ENCODE peak calls at places on chromosomes 13 and 19, in four cellular contexts. I, Q, E and G are unnamed samples.
A peak's percentile ranks its signal among the peaks of the same experiment; 100 is the strongest.

GRCh38 chr19:36125557-36125956 is 10.3 kb downstream of the TBCB start:
- DNase-seq in Q (no peak), E (no peak), I (no peak), G (no peak)

GRCh38 chr19:4567584-4568071 is 8.1 kb upstream of the SEMA6B start:
- DNase-seq in E (peak; percentile 41), I (no peak), Q (peak; percentile 80), G (no peak)

GRCh38 chr13:101218484-101218883 is 197.8 kb downstream of the NALCN start:
- DNase-seq in I (no peak), Q (no peak), E (no peak), G (no peak)

GRCh38 chr13:111043575-111043982 is 71.5 kb upstream of the ARHGEF7 start:
- DNase-seq in Q (no peak), E (no peak), I (no peak), G (no peak)

GRCh38 chr19:1275260-1275975 is at the start of gene FAM174C:
- DNase-seq in Q (peak; percentile 96), E (peak; percentile 95), I (peak; percentile 94), G (peak; percentile 99)

GRCh38 chr13:46639033-46639981 is 86.3 kb downstream of the LRCH1 start:
- DNase-seq in E (no peak), I (no peak), Q (no peak), G (no peak)

GRCh38 chr13:42392706-42393572 is 121.0 kb downstream of the AKAP11 start:
- DNase-seq in E (no peak), Q (no peak), I (no peak), G (no peak)

GRCh38 chr13:59494560-59494970 is 669.2 kb downstream of the DIAPH3 start:
- DNase-seq in E (no peak), Q (no peak), I (no peak), G (no peak)

GRCh38 chr13:63501702-63502101 is 2086.1 kb upstream of the PCDH20 start:
- DNase-seq in I (no peak), Q (no peak), E (no peak), G (no peak)

GRCh38 chr13:52838433-52839107 is 9.9 kb downstream of the PCDH8 start:
- DNase-seq in E (no peak), Q (no peak), I (no peak), G (no peak)

GRCh38 chr13:97223711-97224461 is 1.8 kb downstream of the MBNL2 start:
- DNase-seq in I (peak; percentile 83), E (peak; percentile 81), Q (peak; percentile 79), G (no peak)

GRCh38 chr13:112616586-112617381 is 28.8 kb upstream of the TUBGCP3 start:
- DNase-seq in I (no peak), E (peak; percentile 39), Q (peak; percentile 60), G (peak; percentile 44)

GRCh38 chr19:48868196-48868886 is at the start of gene PLEKHA4:
- DNase-seq in I (peak; percentile 66), Q (no peak), E (no peak), G (no peak)
- TF ChIP-seq POLR2AphosphoS5 in I (peak; percentile 44), Q (no peak), E (no peak), G (no peak)

GRCh38 chr19:55644842-55645511 is 1.5 kb downstream of the ZNF581 start:
- DNase-seq in I (no peak), E (no peak), Q (no peak), G (no peak)

GRCh38 chr19:55643003-55643732 is at the start of gene ZNF581:
- DNase-seq in E (peak; percentile 73), I (no peak), Q (peak; percentile 80), G (peak; percentile 84)

GRCh38 chr19:55643733-55644116 is 276 bp downstream of the ZNF581 start:
- DNase-seq in I (no peak), Q (no peak), E (no peak), G (no peak)

GRCh38 chr19:55645512-55645881 is 2.0 kb downstream of the ZNF581 start:
- DNase-seq in I (no peak), E (no peak), Q (no peak), G (no peak)

GRCh38 chr19:55644191-55644833 is 863 bp downstream of the ZNF581 start:
- DNase-seq in I (no peak), Q (no peak), E (no peak), G (no peak)
- TF ChIP-seq POLR2AphosphoS5 in I (no peak), Q (no peak), E (no peak), G (no peak)

GRCh38 chr13:48542138-48542537 is 9.3 kb upstream of the RCBTB2 start:
- DNase-seq in Q (no peak), E (no peak), I (no peak), G (no peak)

GRCh38 chr13:48542581-48543341 is 9.9 kb upstream of the RCBTB2 start:
- DNase-seq in E (peak; percentile 63), Q (no peak), I (peak; percentile 24), G (no peak)

GRCh38 chr13:48547663-48548092 is 14.8 kb upstream of the RCBTB2 start:
- DNase-seq in Q (no peak), I (no peak), E (no peak), G (no peak)

GRCh38 chr13:48551329-48551728 is 18.4 kb upstream of the RCBTB2 start:
- DNase-seq in E (no peak), I (no peak), Q (no peak), G (no peak)

DNA sequence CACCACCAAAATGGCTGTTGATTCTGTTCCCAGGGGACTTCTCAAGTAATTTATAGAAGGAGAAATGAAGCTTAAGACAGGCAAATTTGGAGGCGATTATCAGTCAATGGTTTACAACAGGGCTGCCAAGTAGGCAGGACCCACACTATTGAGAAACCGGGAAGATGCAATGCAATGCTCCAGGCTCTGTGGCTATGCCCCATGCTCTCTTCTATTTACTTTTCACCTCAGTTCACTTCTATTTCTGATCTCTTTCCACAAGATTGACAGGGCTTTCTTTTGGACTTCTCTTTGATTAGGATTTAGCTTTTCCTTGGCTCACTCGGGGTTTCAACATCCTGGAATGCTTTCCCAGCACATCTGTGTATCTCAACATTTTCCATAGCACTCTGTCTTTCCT is 12.7 kb upstream of the RCBTB2 start:
- DNase-seq in E (no peak), I (no peak), Q (no peak), G (no peak)
- TF ChIP-seq POLR2AphosphoS5 in E (no peak), I (no peak), Q (no peak), G (no peak)

GRCh38 chr19:12787458-12787857 is 3.8 kb upstream of the JUNB start:
- DNase-seq in I (no peak), Q (no peak), E (no peak), G (no peak)

GRCh38 chr19:12788025-12788681 is 3.1 kb upstream of the JUNB start:
- DNase-seq in I (no peak), E (no peak), Q (no peak), G (no peak)

GRCh38 chr19:12789098-12789903 is 2.0 kb upstream of the JUNB start:
- DNase-seq in Q (no peak), I (no peak), E (no peak), G (no peak)

GRCh38 chr19:12789904-12790619 is 1.2 kb upstream of the JUNB start:
- DNase-seq in E (peak; percentile 99), I (peak; percentile 96), Q (peak; percentile 99), G (peak; percentile 92)

DNA sequence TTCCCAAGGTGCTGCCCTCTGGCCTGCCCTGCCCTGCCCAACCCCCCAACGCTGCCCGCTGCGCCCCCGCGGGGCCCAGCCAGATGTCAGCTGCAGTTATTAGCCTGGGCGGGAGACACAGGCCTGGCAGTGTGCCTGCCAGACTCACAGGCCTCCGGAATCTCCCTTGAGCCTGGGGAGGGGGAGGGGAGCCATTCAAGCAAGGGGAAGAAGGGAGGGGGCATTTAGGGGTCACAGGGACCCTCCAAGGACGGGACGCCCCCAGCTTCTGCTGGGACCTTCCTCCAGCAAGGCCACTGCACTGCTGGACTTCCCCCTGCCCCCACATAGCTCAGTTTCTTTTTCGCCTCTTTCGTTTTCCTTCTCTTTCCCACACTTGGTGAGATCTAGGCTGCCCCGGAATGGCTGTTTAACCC is 2.6 kb upstream of the JUNB start:
- DNase-seq in I (peak; percentile 72), Q (peak; percentile 77), E (peak; percentile 90), G (peak; percentile 67)
- TF ChIP-seq POLR2AphosphoS5 in I (no peak), Q (peak; percentile 63), E (peak; percentile 78), G (no peak)

DNA sequence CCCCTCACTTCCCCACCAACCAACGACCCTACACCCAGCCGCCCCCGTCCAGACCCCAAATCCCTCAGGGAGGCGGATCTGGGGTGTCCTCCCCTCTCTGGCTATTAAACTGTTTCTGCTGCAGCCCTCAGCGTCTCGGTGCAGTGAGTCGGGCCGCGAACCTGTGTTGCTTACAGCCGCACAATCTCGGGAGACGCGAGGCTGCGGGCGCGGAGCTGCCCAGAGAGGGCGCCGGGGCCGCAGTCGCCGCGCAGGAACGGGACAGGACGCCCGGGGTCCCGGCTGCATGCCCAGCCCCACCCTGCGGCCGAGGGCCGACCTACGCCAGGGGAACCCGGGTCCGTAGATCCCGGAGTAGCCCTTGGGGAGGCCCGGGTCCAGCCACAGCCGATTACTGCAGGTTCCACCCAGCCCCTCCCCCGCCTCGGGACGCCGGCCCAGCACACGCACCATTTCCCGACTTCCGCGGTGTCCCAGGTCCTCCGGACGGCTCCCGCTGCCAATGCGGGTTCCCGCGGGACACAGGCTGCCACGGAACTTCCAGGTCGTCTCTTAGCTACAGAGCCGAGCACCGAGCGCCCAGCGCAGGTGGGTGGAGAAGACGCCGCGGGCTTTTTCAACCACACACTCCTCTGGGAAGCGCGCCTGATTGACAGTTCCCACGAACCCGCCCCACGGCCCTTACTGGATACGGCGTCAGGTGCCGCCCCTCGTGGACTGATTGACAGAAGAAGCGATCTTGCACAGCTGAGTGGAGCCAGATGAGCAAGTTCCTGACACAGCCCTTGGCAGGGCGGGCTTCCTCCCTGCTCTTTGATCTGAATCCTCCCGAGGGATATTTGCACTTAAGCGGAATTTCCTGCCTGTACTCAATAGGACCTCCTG is at the start of gene ZNF799:
- DNase-seq in E (peak; percentile 99), Q (peak; percentile 98), I (peak; percentile 96), G (peak; percentile 53)
- TF ChIP-seq POLR2AphosphoS5 in E (peak; percentile 56), Q (peak; percentile 32), I (peak; percentile 65), G (no peak)

GRCh38 chr19:51342631-51343569 is 961 bp upstream of the VSIG10L start:
- DNase-seq in Q (no peak), E (no peak), I (no peak), G (no peak)
- TF ChIP-seq POLR2AphosphoS5 in Q (no peak), E (no peak), I (no peak), G (no peak)

GRCh38 chr19:14553939-14554243 is 18.0 kb downstream of the NDUFB7 start:
- DNase-seq in E (no peak), Q (no peak), I (no peak), G (no peak)
- TF ChIP-seq POLR2AphosphoS5 in E (no peak), Q (no peak), I (no peak), G (no peak)